ENCODE peak calls at places on chromosomes 6 and 20, in ten cellular contexts. X is AG10803, Z is heart right ventricle, M is epithelial cell of esophagus, O is psoas muscle, S is K562, J is colonic mucosa, C is sigmoid colon, W is GM12865, A is fibroblast of lung. U is an unnamed sample.
A peak's percentile ranks its signal among the peaks of the same experiment; 100 is the strongest.

GRCh38 chr6:55176958-55177357 is 2.6 kb downstream of the HCRTR2 start:
- DNase-seq in M (peak; percentile 47), W (no peak), J (no peak), S (no peak), C (no peak), X (no peak), O (no peak), A (peak; percentile 8), Z (no peak), U (no peak)

GRCh38 chr6:17601389-17601703 is 1.2 kb downstream of the FAM8A1 start:
- DNase-seq in Z (no peak), S (no peak), A (no peak), O (no peak), J (no peak), X (no peak), M (no peak), C (no peak), W (no peak), U (no peak)

GRCh38 chr6:157240059-157240959 is 83.0 kb downstream of the TMEM242 start:
- DNase-seq in A (peak; percentile 71), C (peak; percentile 92), O (peak; percentile 92), W (no peak), M (peak; percentile 33), Z (no peak), J (peak; percentile 71), X (peak; percentile 88), S (peak; percentile 87), U (no peak)

GRCh38 chr20:13567663-13568062 is 71.1 kb downstream of the TASP1 start:
- DNase-seq in S (no peak), C (no peak), A (no peak), Z (no peak), M (no peak), X (no peak), O (peak; percentile 42), W (no peak), J (no peak), U (no peak)

GRCh38 chr6:117547688-117548621 is 54.4 kb downstream of the GOPC start:
- DNase-seq in X (peak; percentile 34), S (no peak), C (peak; percentile 74), W (peak; percentile 43), A (peak; percentile 65), O (peak; percentile 91), Z (peak; percentile 67), J (peak; percentile 24), M (no peak), U (peak; percentile 45)

GRCh38 chr20:2889797-2890196 is 16.5 kb downstream of the PTPRA start:
- DNase-seq in M (no peak), O (no peak), X (no peak), J (no peak), W (no peak), Z (no peak), C (no peak), A (no peak), S (no peak), U (no peak)

GRCh38 chr6:144286503-144287393 is 1.6 kb downstream of the UTRN start:
- DNase-seq in W (no peak), M (peak; percentile 74), S (peak; percentile 14), J (peak; percentile 81), Z (peak; percentile 76), C (peak; percentile 81), A (peak; percentile 96), O (peak; percentile 80), X (peak; percentile 86), U (peak; percentile 78)

GRCh38 chr6:100112855-100113508 is 119.0 kb upstream of the MCHR2 start:
- DNase-seq in S (no peak), M (no peak), W (no peak), C (no peak), O (no peak), J (no peak), A (no peak), Z (no peak), X (no peak), U (no peak)

GRCh38 chr20:25699914-25700313 is 3.3 kb upstream of the ZNF337 start:
- DNase-seq in M (peak; percentile 42), J (no peak), A (no peak), Z (no peak), S (no peak), W (no peak), O (no peak), X (no peak), C (no peak), U (no peak)

GRCh38 chr20:63060057-63060991 is 53.6 kb upstream of the BHLHE23 start:
- DNase-seq in O (peak; percentile 27), X (peak; percentile 46), S (no peak), Z (no peak), C (peak; percentile 53), J (no peak), A (peak; percentile 64), M (no peak), W (no peak), U (peak; percentile 34)

GRCh38 chr6:85058806-85059205 is 294.4 kb upstream of the TBX18 start:
- DNase-seq in O (no peak), A (no peak), S (no peak), X (peak; percentile 48), J (no peak), Z (no peak), M (no peak), C (no peak), W (no peak), U (no peak)

GRCh38 chr20:50991076-50991475 is 31.8 kb downstream of the KCNG1 start:
- DNase-seq in X (no peak), A (no peak), O (no peak), S (no peak), Z (no peak), W (no peak), C (no peak), M (peak; percentile 27), J (no peak), U (no peak)

GRCh38 chr20:34122274-34122980 is 10.4 kb upstream of the EIF2S2 start:
- DNase-seq in S (no peak), Z (no peak), W (no peak), A (no peak), M (no peak), O (no peak), J (no peak), X (no peak), C (no peak), U (no peak)

GRCh38 chr20:34120213-34120612 is 8.2 kb upstream of the EIF2S2 start:
- DNase-seq in A (no peak), S (no peak), Z (no peak), X (no peak), W (no peak), O (no peak), M (no peak), J (no peak), C (no peak), U (no peak)

GRCh38 chr20:34127787-34128186 is 15.7 kb upstream of the EIF2S2 start:
- DNase-seq in S (no peak), J (no peak), X (no peak), O (no peak), C (no peak), Z (no peak), A (no peak), W (no peak), M (no peak), U (no peak)

GRCh38 chr20:34124469-34125249 is 12.6 kb upstream of the EIF2S2 start:
- DNase-seq in W (peak; percentile 47), J (no peak), C (no peak), Z (no peak), S (no peak), X (no peak), A (no peak), M (no peak), O (no peak), U (no peak)

DNA sequence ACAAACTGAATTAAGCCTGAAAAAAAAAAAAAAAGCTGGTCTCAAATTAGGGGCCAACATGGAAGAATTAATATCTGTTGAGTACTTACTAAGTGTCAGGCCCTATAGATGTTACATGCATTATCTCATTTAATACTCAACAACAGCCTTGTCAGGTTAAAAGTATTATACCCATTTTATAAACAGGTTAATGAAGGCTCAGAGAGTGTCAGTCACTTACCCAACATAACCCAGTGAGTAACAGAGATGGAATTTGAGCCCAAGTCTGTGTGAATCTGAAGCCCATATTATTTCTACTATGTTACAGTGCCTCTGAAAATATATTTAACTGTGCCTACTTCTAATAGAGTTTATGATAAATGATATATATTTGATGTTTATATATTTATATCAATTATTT is 11.3 kb upstream of the EIF2S2 start:
- DNase-seq in X (no peak), J (no peak), O (no peak), C (no peak), W (no peak), Z (no peak), A (no peak), S (no peak), M (no peak), U (no peak)
- H3K4me3 ChIP-seq in X (no peak overlapping the region), J (no peak overlapping the region), O (no peak overlapping the region), C (no peak overlapping the region), W (no peak overlapping the region), Z (no peak overlapping the region), A (no peak overlapping the region), S (no peak overlapping the region), M (no peak overlapping the region), U (no peak overlapping the region)

DNA sequence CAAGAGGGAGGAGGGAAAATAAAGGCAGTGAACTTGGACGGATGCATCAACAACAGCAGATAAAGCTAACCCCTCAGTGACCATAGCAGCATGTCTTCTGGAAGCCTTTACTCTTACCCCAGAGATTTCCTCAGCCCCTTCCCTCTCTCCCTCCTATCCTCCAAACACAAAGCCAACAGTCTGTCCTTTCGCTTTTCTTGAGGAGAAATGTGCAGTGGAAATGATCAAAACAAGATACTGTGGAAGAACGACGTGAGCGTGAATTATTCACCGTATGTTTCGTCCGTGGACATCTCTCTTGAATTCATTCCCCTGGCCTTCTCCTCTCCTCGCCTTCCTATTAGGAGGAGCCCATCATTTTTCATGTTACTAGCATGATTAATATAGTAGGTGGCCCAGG is 8.5 kb downstream of the NRN1 start:
- DNase-seq in X (no peak), C (no peak), J (no peak), O (no peak), A (no peak), S (no peak), W (no peak), M (no peak), Z (no peak), U (no peak)
- H3K4me3 ChIP-seq in X (peak overlapping the region; percentile 51), C (no peak overlapping the region), J (no peak overlapping the region), O (peak overlapping the region; percentile 79), A (no peak overlapping the region), S (no peak overlapping the region), W (no peak overlapping the region), M (no peak overlapping the region), Z (peak overlapping the region; percentile 31), U (no peak overlapping the region)

DNA sequence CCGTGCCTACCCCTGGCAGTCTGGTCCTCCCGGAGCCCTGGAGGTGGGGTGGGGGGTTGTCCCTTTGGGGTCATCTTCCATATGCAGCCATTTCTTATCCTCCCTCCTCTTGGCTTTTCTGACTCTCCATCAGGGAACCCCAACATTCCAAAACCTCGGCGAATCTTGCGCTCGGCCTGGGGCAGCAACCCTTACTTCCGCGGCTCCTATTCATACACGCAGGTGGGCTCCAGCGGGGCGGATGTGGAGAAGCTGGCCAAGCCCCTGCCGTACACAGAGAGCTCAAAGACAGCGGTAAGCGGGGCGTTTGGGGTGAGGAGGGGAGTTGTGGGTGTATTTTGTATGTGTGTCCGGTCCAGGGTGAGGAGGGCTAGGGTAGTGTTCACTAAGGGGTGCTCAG is 168.0 kb upstream of the RNF24 start:
- DNase-seq in A (no peak), O (no peak), Z (no peak), W (no peak), J (no peak), X (no peak), M (no peak), S (no peak), C (peak; percentile 56), U (no peak)
- H3K4me3 ChIP-seq in A (no peak overlapping the region), O (no peak overlapping the region), Z (no peak overlapping the region), W (no peak overlapping the region), J (no peak overlapping the region), X (no peak overlapping the region), M (no peak overlapping the region), S (no peak overlapping the region), C (no peak overlapping the region), U (no peak overlapping the region)

GRCh38 chr20:5315807-5316187 is 957 bp downstream of the PROKR2 start:
- DNase-seq in S (no peak), J (no peak), C (no peak), W (no peak), Z (no peak), A (no peak), X (no peak), M (no peak), O (no peak), U (no peak)
- H3K4me3 ChIP-seq in S (no peak overlapping the region), J (no peak overlapping the region), C (no peak overlapping the region), W (no peak overlapping the region), Z (no peak overlapping the region), A (no peak overlapping the region), X (no peak overlapping the region), M (no peak overlapping the region), O (no peak overlapping the region), U (no peak overlapping the region)

U was measured in right lobe of liver.